ENCODE peak calls at places on chromosomes 2 and 18, in eight cellular contexts. F, X, P, T, M, O, I and A are unnamed samples.

GRCh38 chr2:205848601-205849000 is 166.3 kb downstream of the NRP2 start:
- DNase-seq in F (no peak), X (no peak), P (no peak), T (no peak), M (no peak), O (no peak), I (no peak), A (no peak)

GRCh38 chr2:39837856-39838453 is 58.9 kb upstream of the THUMPD2 start:
- DNase-seq in F (no peak), X (no peak), P (no peak), T (no peak), M (no peak), O (no peak), I (no peak), A (no peak)

GRCh38 chr2:135662088-135662487 is 79.6 kb upstream of the UBXN4 start:
- DNase-seq in F (no peak), X (no peak), P (no peak), T (no peak), M (no peak), O (no peak), I (no peak), A (no peak)

GRCh38 chr2:159050426-159050825 is 82.0 kb downstream of the TANC1 start:
- DNase-seq in F (no peak), X (no peak), P (no peak), T (no peak), M (no peak), O (no peak), I (no peak), A (no peak)

GRCh38 chr2:210561482-210561881 is 5.1 kb downstream of the CPS1 start:
- DNase-seq in F (no peak), X (no peak), P (no peak), T (no peak), M (no peak), O (no peak), I (no peak), A (no peak)

GRCh38 chr2:15313657-15314056 is 247.5 kb downstream of the NBAS start:
- DNase-seq in F (no peak), X (no peak), P (no peak), T (no peak), M (no peak), O (no peak), I (no peak), A (no peak)

GRCh38 chr18:37254256-37254880 is 311.2 kb downstream of the CELF4 start:
- DNase-seq in F (no peak), X (peak), P (peak), T (no peak), M (no peak), O (no peak), I (no peak), A (no peak)

GRCh38 chr2:112065966-112066365 is 10.9 kb downstream of the TMEM87B start:
- DNase-seq in F (no peak), X (no peak), P (no peak), T (no peak), M (no peak), O (peak), I (no peak), A (no peak)

GRCh38 chr18:45783097-45784075 is 42.1 kb upstream of the SIGLEC15 start:
- DNase-seq in F (no peak), X (no peak), P (no peak), T (no peak), M (no peak), O (peak), I (no peak), A (no peak)

GRCh38 chr2:61928816-61929471 is 23.5 kb downstream of the COMMD1 start:
- DNase-seq in F (no peak), X (no peak), P (no peak), T (no peak), M (peak), O (peak), I (no peak), A (no peak)

GRCh38 chr2:2704380-2705093 is 373.5 kb upstream of the MYT1L start:
- DNase-seq in F (no peak), X (no peak), P (no peak), T (no peak), M (no peak), O (no peak), I (no peak), A (no peak)

GRCh38 chr2:224517963-224518362 is 67.2 kb downstream of the CUL3 start:
- DNase-seq in F (no peak), X (no peak), P (no peak), T (no peak), M (no peak), O (no peak), I (no peak), A (no peak)

GRCh38 chr2:42084231-42084671 is 36.4 kb downstream of the PKDCC start:
- DNase-seq in F (no peak), X (no peak), P (no peak), T (no peak), M (no peak), O (peak), I (no peak), A (no peak)

GRCh38 chr2:30266051-30266621 is 34.8 kb downstream of the LBH start:
- DNase-seq in F (no peak), X (no peak), P (peak), T (peak), M (no peak), O (peak), I (no peak), A (no peak)

GRCh38 chr2:8408560-8409460 is 273.0 kb upstream of the ID2 start:
- DNase-seq in F (no peak), X (no peak), P (no peak), T (no peak), M (no peak), O (no peak), I (no peak), A (no peak)

DNA sequence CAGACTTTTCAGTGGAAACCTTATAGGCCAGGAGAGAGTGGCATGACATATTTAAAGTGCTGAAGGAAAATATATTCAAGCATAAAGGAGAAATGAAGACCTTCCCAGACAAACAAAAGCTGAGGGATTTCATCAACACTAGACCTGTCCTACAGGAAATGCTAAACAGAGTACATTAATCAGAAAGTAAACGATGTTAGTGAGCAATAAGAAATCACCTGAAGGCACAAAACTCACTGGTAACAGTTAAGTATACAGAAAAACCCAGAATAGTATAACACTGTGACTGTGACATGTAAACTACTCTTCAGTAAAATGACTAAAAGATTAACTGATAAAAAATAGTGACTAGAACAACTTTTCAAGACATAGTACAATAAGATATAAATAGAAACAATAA is 87.4 kb downstream of the ATP8B1 start:
- DNase-seq in F (no peak), X (no peak), P (no peak), T (no peak), M (no peak), O (no peak), I (no peak), A (no peak)
- H3K27ac ChIP-seq in F (no peak), X (no peak), P (no peak), T (no peak), M (no peak), O (no peak), I (no peak), A (no peak)

GRCh38 chr2:222298311-222299150 is at the start of gene PAX3:
- DNase-seq in F (no peak), X (no peak), P (no peak), T (no peak), M (peak), O (no peak), I (no peak), A (no peak)
- H3K27ac ChIP-seq in F (no peak), X (no peak), P (no peak), T (no peak), M (no peak), O (no peak), I (no peak), A (no peak)

DNA sequence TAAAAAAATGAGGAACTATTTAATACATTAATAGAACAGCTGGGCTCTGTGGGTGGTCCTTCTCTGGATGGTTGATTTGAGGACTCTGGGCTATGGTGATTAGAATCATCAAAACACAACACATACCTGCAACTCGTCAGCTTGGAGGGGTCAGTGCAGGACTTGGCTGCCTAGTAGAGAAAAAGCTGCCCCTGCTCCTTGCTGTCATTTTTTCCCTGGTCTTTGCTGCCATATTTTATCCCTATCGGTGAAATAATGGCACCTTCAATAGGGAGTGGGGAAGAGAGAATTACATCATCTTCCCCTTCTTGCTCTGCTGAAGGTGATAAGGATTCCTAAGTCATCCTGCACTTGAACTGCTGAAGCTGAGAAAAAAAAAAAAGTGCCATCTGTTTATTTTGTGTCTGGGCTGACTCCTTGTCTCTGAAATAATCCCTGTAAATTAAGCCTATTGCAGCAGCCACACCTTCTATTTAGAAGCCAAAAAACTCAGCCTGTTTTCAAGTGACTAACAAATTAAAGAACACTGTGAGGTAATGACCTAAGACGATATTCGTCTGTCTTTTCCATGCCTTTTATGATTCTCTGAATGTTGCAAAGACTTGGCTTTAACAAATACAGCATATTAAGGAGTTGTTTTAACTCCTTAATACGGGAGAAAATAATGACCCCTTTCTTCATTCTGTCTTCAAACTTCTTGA is 89.3 kb downstream of the ACVR1 start:
- DNase-seq in F (no peak), X (no peak), P (no peak), T (no peak), M (no peak), O (peak), I (no peak), A (no peak)
- H3K27ac ChIP-seq in F (no peak), X (no peak), P (no peak), T (no peak), M (no peak), O (no peak), I (no peak), A (no peak)

DNA sequence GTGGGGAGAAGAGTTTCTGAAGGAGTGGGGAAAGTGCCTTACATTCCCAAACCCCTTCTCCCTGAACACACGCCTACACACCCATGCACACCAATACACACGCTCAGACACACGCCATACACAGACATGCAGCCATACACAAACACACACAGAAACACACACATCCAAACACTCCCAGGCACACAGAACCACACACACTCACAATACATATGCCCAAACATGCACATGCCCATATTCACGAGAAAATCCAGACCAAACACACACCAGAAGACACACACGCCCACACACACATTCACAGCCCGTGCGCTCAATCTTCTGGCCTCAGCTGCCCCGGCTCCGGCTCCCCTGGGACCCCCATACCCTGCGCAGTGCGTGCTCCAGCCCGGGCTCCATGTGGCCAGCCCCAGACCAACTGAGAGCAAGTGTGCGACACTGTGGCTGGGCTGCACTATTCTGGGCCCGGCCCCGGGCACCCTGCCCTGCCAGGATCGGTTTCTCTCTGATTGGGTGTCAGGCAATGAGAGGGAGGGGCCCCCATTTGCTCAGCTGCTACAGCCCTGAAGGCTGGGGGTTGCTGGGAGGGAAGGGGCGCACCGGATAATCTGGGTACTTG is at the start of gene PRKAG3:
- DNase-seq in F (no peak), X (no peak), P (no peak), T (no peak), M (no peak), O (no peak), I (no peak), A (no peak)
- H3K27ac ChIP-seq in F (no peak), X (no peak), P (no peak), T (no peak), M (no peak), O (no peak), I (no peak), A (no peak)

GRCh38 chr2:239146741-239147181 is 254.1 kb downstream of the HDAC4 start:
- DNase-seq in F (peak), X (no peak), P (no peak), T (no peak), M (no peak), O (no peak), I (no peak), A (no peak)

GRCh38 chr2:239147376-239147775 is 253.4 kb downstream of the HDAC4 start:
- DNase-seq in F (peak), X (no peak), P (no peak), T (no peak), M (no peak), O (no peak), I (no peak), A (no peak)

GRCh38 chr2:239145601-239146000 is 255.2 kb downstream of the HDAC4 start:
- DNase-seq in F (peak), X (no peak), P (no peak), T (no peak), M (no peak), O (no peak), I (no peak), A (no peak)

GRCh38 chr2:239145106-239145505 is 255.7 kb downstream of the HDAC4 start:
- DNase-seq in F (peak), X (no peak), P (no peak), T (no peak), M (no peak), O (no peak), I (no peak), A (no peak)

GRCh38 chr2:239146011-239146641 is 254.7 kb downstream of the HDAC4 start:
- DNase-seq in F (peak), X (no peak), P (no peak), T (no peak), M (no peak), O (no peak), I (no peak), A (no peak)
- H3K27ac ChIP-seq in F (no peak), X (peak), P (no peak), T (no peak), M (no peak), O (no peak), I (no peak), A (no peak)

GRCh38 chr2:80312282-80312839 is 7.8 kb upstream of the LRRTM1 start:
- DNase-seq in F (no peak), X (no peak), P (no peak), T (no peak), M (no peak), O (no peak), I (no peak), A (no peak)
- H3K27ac ChIP-seq in F (no peak), X (no peak), P (no peak), T (no peak), M (no peak), O (no peak), I (no peak), A (no peak)

DNA sequence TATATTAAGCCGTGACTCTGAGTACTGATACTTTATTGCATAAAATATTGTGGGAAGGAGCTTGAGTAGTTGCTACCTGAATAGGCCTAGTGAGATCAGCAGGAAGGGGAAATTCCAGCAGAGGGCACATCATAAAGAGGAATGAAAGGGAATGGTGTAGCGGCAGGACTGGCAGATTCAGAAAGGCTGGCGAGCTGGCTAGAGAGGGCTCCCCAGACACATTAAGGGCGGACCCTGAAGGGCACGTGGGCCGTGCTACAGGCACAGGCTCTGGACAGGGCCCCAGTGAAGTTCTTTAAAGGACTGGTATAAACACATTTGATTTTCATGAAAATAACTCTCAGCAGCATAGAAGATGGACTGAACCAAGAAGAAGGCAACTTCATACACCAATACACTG is 43.0 kb downstream of the PTPN2 start:
- DNase-seq in F (no peak), X (no peak), P (no peak), T (no peak), M (no peak), O (peak), I (no peak), A (no peak)
- H3K27ac ChIP-seq in F (no peak), X (no peak), P (no peak), T (no peak), M (no peak), O (no peak), I (no peak), A (no peak)

DNA sequence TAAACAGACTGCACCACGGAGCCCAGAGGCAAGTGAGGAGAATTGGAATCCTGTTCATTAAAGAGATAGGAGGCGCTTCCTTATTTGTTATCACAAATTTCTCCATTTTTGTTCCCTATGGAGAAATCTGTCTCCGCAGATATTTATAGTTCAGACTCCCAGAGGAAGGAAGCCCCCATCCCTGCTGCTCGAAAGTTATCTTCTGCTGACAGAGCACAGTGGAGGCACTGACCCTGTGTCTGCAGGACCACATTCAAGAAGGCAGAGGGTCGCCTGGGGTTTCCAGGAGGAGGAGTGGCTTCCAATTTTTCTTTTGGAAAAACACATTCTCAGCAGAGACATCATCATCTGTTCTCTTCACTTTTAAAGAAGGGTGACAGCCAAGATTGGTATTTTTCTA is 73.0 kb upstream of the GPR45 start:
- DNase-seq in F (no peak), X (no peak), P (no peak), T (no peak), M (no peak), O (no peak), I (no peak), A (no peak)
- H3K27ac ChIP-seq in F (no peak), X (no peak), P (no peak), T (no peak), M (no peak), O (no peak), I (no peak), A (no peak)

DNA sequence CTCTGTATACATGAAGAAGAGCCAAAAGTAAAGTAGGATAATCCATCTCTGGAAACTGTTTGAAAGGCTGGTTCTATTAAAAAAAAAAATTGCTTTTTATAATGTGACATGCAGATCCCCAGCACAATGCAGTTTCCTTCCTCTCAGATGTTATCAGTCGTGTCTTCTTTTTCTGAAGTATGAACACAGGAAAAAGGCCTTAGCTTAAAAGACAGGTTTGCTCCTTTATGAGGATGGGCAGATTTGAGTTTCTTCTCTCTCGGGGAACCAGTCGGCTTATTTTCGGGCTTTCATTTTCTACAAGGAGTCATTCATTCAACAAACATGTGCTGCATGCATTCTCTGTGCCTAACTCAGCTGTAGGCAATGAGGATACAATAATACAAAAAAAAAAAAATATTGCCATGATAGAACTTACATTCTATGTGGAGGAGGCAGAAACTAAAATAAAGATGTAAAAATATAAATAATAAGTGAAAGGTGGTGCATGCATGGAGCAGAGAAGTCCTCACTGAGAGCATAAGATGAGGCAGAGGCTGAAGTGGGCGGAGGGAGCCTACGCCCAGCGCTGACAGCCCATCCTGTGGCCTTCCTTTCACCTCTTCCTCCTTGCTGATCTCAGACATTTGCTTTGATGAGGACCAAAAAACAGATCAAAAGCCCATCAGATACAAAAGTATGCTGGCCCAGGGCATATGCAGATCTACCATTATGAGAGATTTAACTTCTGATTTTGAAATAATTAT is at the start of gene CD226:
- DNase-seq in F (no peak), X (no peak), P (no peak), T (no peak), M (no peak), O (no peak), I (no peak), A (no peak)
- H3K27ac ChIP-seq in F (no peak), X (no peak), P (no peak), T (peak), M (no peak), O (no peak), I (no peak), A (no peak)